ENCODE peak calls at places on chromosomes 5 and 9, in nine cellular contexts. D is AG04450, B is foreskin fibroblast, C is breast epithelium, A is stomach, V is Panc1, R is lower lobe of right lung, E is lower leg skin, I is A549. Q is an unnamed sample.
A peak's percentile ranks its signal among the peaks of the same experiment; 100 is the strongest.

GRCh38 chr5:98936948-98937715 is 8.3 kb upstream of the CHD1 start:
- DNase-seq in D (no peak), B (no peak), C (no peak), A (no peak), V (no peak), R (no peak), E (no peak), I (no peak), Q (no peak)

GRCh38 chr5:172694061-172694460 is 53.0 kb downstream of the NEURL1B start:
- DNase-seq in D (no peak), B (no peak), C (no peak), A (no peak), V (no peak), R (no peak), E (no peak), I (no peak), Q (no peak)

GRCh38 chr9:112012026-112012902 is 115.7 kb downstream of the UGCG start:
- DNase-seq in D (peak; percentile 77), B (peak; percentile 93), C (peak; percentile 68), A (peak; percentile 75), V (peak; percentile 91), R (peak; percentile 52), E (peak; percentile 85), I (peak; percentile 87), Q (no peak)

GRCh38 chr9:125418404-125418803 is 156.8 kb downstream of the GAPVD1 start:
- DNase-seq in D (no peak), B (no peak), C (no peak), A (no peak), V (no peak), R (no peak), E (no peak), I (no peak), Q (no peak)

GRCh38 chr5:121949885-121950284 is 11.9 kb upstream of the SRFBP1 start:
- DNase-seq in D (peak; percentile 15), B (peak; percentile 35), C (no peak), A (no peak), V (no peak), R (no peak), E (no peak), I (peak; percentile 49), Q (no peak)

GRCh38 chr5:143826909-143827514 is 15.1 kb downstream of the HMHB1 start:
- DNase-seq in D (no peak), B (no peak), C (no peak), A (no peak), V (peak; percentile 41), R (no peak), E (no peak), I (peak; percentile 54), Q (no peak)

GRCh38 chr9:96605328-96605727 is 14.3 kb downstream of the CDC14B start:
- DNase-seq in D (no peak), B (no peak), C (no peak), A (no peak), V (no peak), R (no peak), E (no peak), I (no peak), Q (no peak)

GRCh38 chr9:134694368-134694665 is 52.7 kb downstream of the COL5A1 start:
- DNase-seq in D (no peak), B (no peak), C (no peak), A (no peak), V (no peak), R (no peak), E (no peak), I (no peak), Q (no peak)

GRCh38 chr5:76612942-76613341 is 10.3 kb downstream of the F2RL2 start:
- DNase-seq in D (no peak), B (no peak), C (no peak), A (no peak), V (no peak), R (no peak), E (no peak), I (no peak), Q (no peak)

GRCh38 chr9:106769331-106769730 is 93.6 kb upstream of the ZNF462 start:
- DNase-seq in D (no peak), B (no peak), C (no peak), A (no peak), V (no peak), R (no peak), E (no peak), I (no peak), Q (no peak)

GRCh38 chr9:87148391-87149237 is 201.3 kb upstream of the GAS1 start:
- DNase-seq in D (no peak), B (peak; percentile 70), C (peak; percentile 56), A (peak; percentile 74), V (no peak), R (peak; percentile 70), E (peak; percentile 94), I (peak; percentile 19), Q (peak; percentile 59)

GRCh38 chr5:61399679-61400078 is 67.6 kb downstream of the ZSWIM6 start:
- DNase-seq in D (no peak), B (no peak), C (no peak), A (no peak), V (no peak), R (no peak), E (no peak), I (no peak), Q (no peak)

GRCh38 chr9:36597412-36598178 is 24.9 kb downstream of the MELK start:
- DNase-seq in D (no peak), B (peak; percentile 54), C (no peak), A (no peak), V (no peak), R (no peak), E (no peak), I (peak; percentile 73), Q (no peak)
- TF ChIP-seq CTCF in D (peak; percentile 78), B (peak; percentile 75), C (peak; percentile 50), A (peak; percentile 18), V (no peak), R (peak; percentile 27), E (no peak), I (peak; percentile 57), Q (peak; percentile 12)

GRCh38 chr5:65481635-65482271 is at the start of gene ADAMTS6:
- DNase-seq in D (peak; percentile 96), B (peak; percentile 97), C (peak; percentile 80), A (peak; percentile 74), V (no peak), R (peak; percentile 87), E (peak; percentile 96), I (peak; percentile 68), Q (peak; percentile 92)

GRCh38 chr5:65482727-65483473 is 1.2 kb upstream of the ADAMTS6 start:
- DNase-seq in D (no peak), B (peak; percentile 35), C (no peak), A (no peak), V (no peak), R (no peak), E (no peak), I (peak; percentile 7), Q (no peak)

GRCh38 chr5:65482280-65482726 is 583 bp upstream of the ADAMTS6 start:
- DNase-seq in D (no peak), B (peak; percentile 48), C (no peak), A (no peak), V (no peak), R (no peak), E (no peak), I (no peak), Q (no peak)

GRCh38 chr5:65485405-65485804 is 3.7 kb upstream of the ADAMTS6 start:
- DNase-seq in D (no peak), B (no peak), C (no peak), A (no peak), V (no peak), R (no peak), E (no peak), I (no peak), Q (no peak)

DNA sequence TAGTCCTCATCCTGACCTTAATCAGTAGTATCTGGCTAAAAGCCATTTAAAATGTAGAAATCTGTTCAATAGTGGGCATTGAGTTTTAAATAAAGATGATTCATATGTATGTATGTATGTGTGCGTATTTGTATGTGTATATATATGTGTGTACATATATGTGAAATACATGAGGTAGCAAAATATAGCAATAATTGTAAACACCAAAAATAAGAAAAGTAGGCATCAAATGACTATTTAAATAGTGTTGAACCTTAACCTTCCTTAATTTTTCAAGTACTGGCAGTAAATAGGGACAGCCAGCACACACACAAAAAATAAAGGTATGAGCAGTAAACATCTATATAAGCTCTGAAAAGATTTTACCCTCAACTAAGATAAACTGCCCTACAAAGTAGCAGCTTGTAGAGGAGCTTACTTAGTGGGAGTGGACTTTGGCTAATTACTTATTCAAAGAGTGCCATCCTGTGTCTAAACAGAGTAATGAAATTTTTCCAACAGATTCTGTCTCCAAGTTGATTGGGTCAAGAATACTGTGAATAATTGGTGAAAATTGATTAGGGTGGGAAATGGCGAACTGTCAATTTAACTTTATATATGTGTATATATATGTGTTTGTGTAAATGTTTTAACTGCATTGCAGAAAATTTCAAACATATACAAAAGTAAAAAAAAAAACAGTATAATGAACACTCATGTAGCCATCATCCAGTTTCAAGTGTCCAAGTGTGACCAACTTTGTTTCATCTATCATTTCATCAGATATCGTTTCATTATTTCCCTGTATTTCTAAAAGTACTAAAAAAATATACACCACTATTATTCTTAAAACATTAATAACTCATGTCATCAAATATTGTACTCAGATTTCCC is 2.0 kb upstream of the ADAMTS6 start:
- DNase-seq in D (no peak), B (peak; percentile 56), C (no peak), A (no peak), V (peak; percentile 55), R (no peak), E (no peak), I (peak; percentile 63), Q (no peak)
- H3K4me3 ChIP-seq in D (peak overlapping the region; percentile 68), B (peak overlapping the region; percentile 84), C (peak overlapping the region; percentile 54), A (peak overlapping the region; percentile 58), V (peak overlapping the region; percentile 58), R (peak overlapping the region; percentile 60), E (no peak overlapping the region), I (peak overlapping the region; percentile 65), Q (peak overlapping the region; percentile 45)

DNA sequence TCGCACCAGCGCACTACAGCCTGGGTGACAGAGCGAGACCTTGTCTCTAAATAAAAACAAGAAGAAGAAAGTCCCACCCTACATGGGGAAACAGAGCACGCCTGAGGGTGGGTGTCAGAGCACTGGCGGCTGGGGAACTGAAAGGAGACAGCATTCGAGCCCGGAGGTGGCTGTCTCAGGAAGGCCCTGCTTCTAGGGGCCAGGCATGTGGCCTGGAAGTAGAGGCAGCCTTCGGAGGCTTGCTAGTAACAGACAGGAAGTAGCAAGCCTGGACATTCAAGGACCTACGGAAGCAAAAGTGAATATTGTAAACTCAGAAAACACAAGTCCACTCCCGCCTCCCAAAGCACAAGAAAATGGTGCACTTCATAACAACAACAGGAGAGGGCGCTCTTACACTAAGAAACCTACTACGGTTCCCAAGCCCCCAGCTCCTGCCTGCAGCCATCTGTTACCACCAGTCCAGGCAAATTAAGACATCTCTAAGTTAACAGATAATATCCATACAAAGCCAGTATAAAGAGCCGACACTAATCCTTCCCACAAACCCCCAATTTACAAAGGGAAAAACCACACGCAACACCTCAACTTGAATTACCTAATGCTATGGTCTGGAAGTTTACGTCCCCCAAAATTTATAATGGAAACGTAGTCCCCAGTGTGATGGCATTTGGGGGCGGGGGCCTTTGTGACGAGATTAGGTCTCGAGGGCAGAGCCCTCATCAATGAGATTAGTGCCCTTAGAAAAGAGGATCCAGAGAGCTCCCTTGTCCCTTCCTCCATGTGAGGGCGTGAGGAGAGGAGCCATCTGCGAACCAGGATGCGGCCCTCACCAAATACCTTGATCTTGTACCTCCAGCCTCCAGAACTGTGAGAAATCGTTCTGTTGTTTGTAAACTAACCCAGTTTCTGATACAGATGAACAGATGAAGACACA is 7.7 kb downstream of the RASGEF1C start:
- DNase-seq in D (no peak), B (no peak), C (no peak), A (no peak), V (peak; percentile 10), R (no peak), E (no peak), I (peak; percentile 36), Q (no peak)
- TF ChIP-seq CTCF in D (peak; percentile 26), B (no peak), C (no peak), A (no peak), V (peak; percentile 75), R (peak; percentile 18), E (no peak), I (peak; percentile 34), Q (no peak)

GRCh38 chr5:114686345-114686744 is 324.5 kb downstream of the KCNN2 start:
- DNase-seq in D (no peak), B (no peak), C (no peak), A (no peak), V (no peak), R (no peak), E (no peak), I (no peak), Q (no peak)
- H3K4me3 ChIP-seq in D (no peak overlapping the region), B (no peak overlapping the region), C (no peak overlapping the region), A (no peak overlapping the region), V (no peak overlapping the region), R (no peak overlapping the region), E (no peak overlapping the region), I (no peak overlapping the region), Q (no peak overlapping the region)

Q was measured in upper lobe of left lung.